ENCODE peak calls at places on chromosomes 13 and 19, in ten cellular contexts. One of them, this sample, is unnamed.

GRCh38 chr19:7337380-7338194 is 11.2 kb upstream of the ARHGEF18 start:
- DNase-seq in psoas muscle: no peak
- DNase-seq in WTC11: no peak
- DNase-seq in activated T-helper 9 cell treated with anti-CD3 and anti-CD28 coated beads, Interleukin-2, amount 50 U/mL, for 16 hours: no peak
- DNase-seq in NCI-H524 treated with DMSO at 0.1 percent for 48 hours: no peak
- DNase-seq in Daoy: no peak
- DNase-seq in T-helper 2 cell: no peak
- DNase-seq in stimulated activated CD8-positive, alpha-beta memory T cell treated with anti-CD3 and anti-CD28 coated beads, Interleukin-2, amount 100 ng/mL, for 48 hours: no peak
- DNase-seq in omental fat pad: no peak
- DNase-seq in RPMI8226: peak
- DNase-seq in this sample: no peak

GRCh38 chr13:78193853-78194252 is 275.2 kb upstream of the EDNRB start:
- DNase-seq in psoas muscle: no peak
- DNase-seq in stimulated activated CD8-positive, alpha-beta memory T cell treated with anti-CD3 and anti-CD28 coated beads, Interleukin-2, amount 100 ng/mL, for 48 hours: no peak
- DNase-seq in WTC11: no peak
- DNase-seq in NCI-H524 treated with DMSO at 0.1 percent for 48 hours: no peak
- DNase-seq in T-helper 2 cell: no peak
- DNase-seq in omental fat pad: no peak
- DNase-seq in RPMI8226: no peak
- DNase-seq in activated T-helper 9 cell treated with anti-CD3 and anti-CD28 coated beads, Interleukin-2, amount 50 U/mL, for 16 hours: no peak
- DNase-seq in Daoy: no peak
- DNase-seq in this sample: no peak

GRCh38 chr19:34189917-34190425 is 17.7 kb downstream of the LSM14A start:
- DNase-seq in RPMI8226: no peak
- DNase-seq in psoas muscle: no peak
- DNase-seq in T-helper 2 cell: no peak
- DNase-seq in activated T-helper 9 cell treated with anti-CD3 and anti-CD28 coated beads, Interleukin-2, amount 50 U/mL, for 16 hours: no peak
- DNase-seq in Daoy: no peak
- DNase-seq in omental fat pad: no peak
- DNase-seq in NCI-H524 treated with DMSO at 0.1 percent for 48 hours: no peak
- DNase-seq in WTC11: no peak
- DNase-seq in stimulated activated CD8-positive, alpha-beta memory T cell treated with anti-CD3 and anti-CD28 coated beads, Interleukin-2, amount 100 ng/mL, for 48 hours: no peak
- DNase-seq in this sample: no peak

GRCh38 chr13:104962411-104962810 is 1573.1 kb downstream of the EFNB2 start:
- DNase-seq in T-helper 2 cell: no peak
- DNase-seq in activated T-helper 9 cell treated with anti-CD3 and anti-CD28 coated beads, Interleukin-2, amount 50 U/mL, for 16 hours: no peak
- DNase-seq in omental fat pad: no peak
- DNase-seq in Daoy: no peak
- DNase-seq in stimulated activated CD8-positive, alpha-beta memory T cell treated with anti-CD3 and anti-CD28 coated beads, Interleukin-2, amount 100 ng/mL, for 48 hours: no peak
- DNase-seq in RPMI8226: no peak
- DNase-seq in NCI-H524 treated with DMSO at 0.1 percent for 48 hours: no peak
- DNase-seq in WTC11: no peak
- DNase-seq in psoas muscle: no peak
- DNase-seq in this sample: no peak

GRCh38 chr13:45439781-45440462 is 21.7 kb upstream of the SLC25A30 start:
- DNase-seq in NCI-H524 treated with DMSO at 0.1 percent for 48 hours: no peak
- DNase-seq in psoas muscle: no peak
- DNase-seq in omental fat pad: no peak
- DNase-seq in Daoy: peak
- DNase-seq in WTC11: no peak
- DNase-seq in activated T-helper 9 cell treated with anti-CD3 and anti-CD28 coated beads, Interleukin-2, amount 50 U/mL, for 16 hours: no peak
- DNase-seq in RPMI8226: no peak
- DNase-seq in stimulated activated CD8-positive, alpha-beta memory T cell treated with anti-CD3 and anti-CD28 coated beads, Interleukin-2, amount 100 ng/mL, for 48 hours: no peak
- DNase-seq in T-helper 2 cell: no peak
- DNase-seq in this sample: no peak

GRCh38 chr13:50940509-50940908 is 30.9 kb downstream of the RNASEH2B start:
- DNase-seq in omental fat pad: no peak
- DNase-seq in activated T-helper 9 cell treated with anti-CD3 and anti-CD28 coated beads, Interleukin-2, amount 50 U/mL, for 16 hours: no peak
- DNase-seq in RPMI8226: no peak
- DNase-seq in T-helper 2 cell: no peak
- DNase-seq in stimulated activated CD8-positive, alpha-beta memory T cell treated with anti-CD3 and anti-CD28 coated beads, Interleukin-2, amount 100 ng/mL, for 48 hours: no peak
- DNase-seq in Daoy: no peak
- DNase-seq in WTC11: no peak
- DNase-seq in psoas muscle: no peak
- DNase-seq in NCI-H524 treated with DMSO at 0.1 percent for 48 hours: no peak
- DNase-seq in this sample: no peak

GRCh38 chr19:1421218-1421957 is 14.0 kb downstream of the DAZAP1 start:
- DNase-seq in NCI-H524 treated with DMSO at 0.1 percent for 48 hours: no peak
- DNase-seq in Daoy: no peak
- DNase-seq in stimulated activated CD8-positive, alpha-beta memory T cell treated with anti-CD3 and anti-CD28 coated beads, Interleukin-2, amount 100 ng/mL, for 48 hours: no peak
- DNase-seq in WTC11: no peak
- DNase-seq in T-helper 2 cell: no peak
- DNase-seq in RPMI8226: no peak
- DNase-seq in omental fat pad: no peak
- DNase-seq in psoas muscle: no peak
- DNase-seq in activated T-helper 9 cell treated with anti-CD3 and anti-CD28 coated beads, Interleukin-2, amount 50 U/mL, for 16 hours: no peak
- DNase-seq in this sample: no peak

GRCh38 chr19:18543814-18544475 is 572 bp upstream of the FKBP8 start:
- DNase-seq in NCI-H524 treated with DMSO at 0.1 percent for 48 hours: no peak
- DNase-seq in activated T-helper 9 cell treated with anti-CD3 and anti-CD28 coated beads, Interleukin-2, amount 50 U/mL, for 16 hours: peak
- DNase-seq in omental fat pad: no peak
- DNase-seq in RPMI8226: peak
- DNase-seq in psoas muscle: no peak
- DNase-seq in WTC11: peak
- DNase-seq in Daoy: peak
- DNase-seq in stimulated activated CD8-positive, alpha-beta memory T cell treated with anti-CD3 and anti-CD28 coated beads, Interleukin-2, amount 100 ng/mL, for 48 hours: peak
- DNase-seq in T-helper 2 cell: peak
- DNase-seq in this sample: peak

GRCh38 chr19:10611907-10612306 is 13.4 kb upstream of the SLC44A2 start:
- DNase-seq in WTC11: no peak
- DNase-seq in RPMI8226: no peak
- DNase-seq in psoas muscle: no peak
- DNase-seq in Daoy: no peak
- DNase-seq in omental fat pad: no peak
- DNase-seq in NCI-H524 treated with DMSO at 0.1 percent for 48 hours: no peak
- DNase-seq in stimulated activated CD8-positive, alpha-beta memory T cell treated with anti-CD3 and anti-CD28 coated beads, Interleukin-2, amount 100 ng/mL, for 48 hours: no peak
- DNase-seq in activated T-helper 9 cell treated with anti-CD3 and anti-CD28 coated beads, Interleukin-2, amount 50 U/mL, for 16 hours: no peak
- DNase-seq in T-helper 2 cell: no peak
- DNase-seq in this sample: no peak

GRCh38 chr19:11881151-11881800 is 6.3 kb upstream of the ZNF69 start:
- DNase-seq in Daoy: peak
- DNase-seq in T-helper 2 cell: no peak
- DNase-seq in WTC11: peak
- DNase-seq in RPMI8226: peak
- DNase-seq in activated T-helper 9 cell treated with anti-CD3 and anti-CD28 coated beads, Interleukin-2, amount 50 U/mL, for 16 hours: peak
- DNase-seq in NCI-H524 treated with DMSO at 0.1 percent for 48 hours: peak
- DNase-seq in stimulated activated CD8-positive, alpha-beta memory T cell treated with anti-CD3 and anti-CD28 coated beads, Interleukin-2, amount 100 ng/mL, for 48 hours: peak
- DNase-seq in omental fat pad: peak
- DNase-seq in psoas muscle: peak
- DNase-seq in this sample: peak

GRCh38 chr13:20401958-20402856 is 123.5 kb downstream of the CRYL1 start:
- DNase-seq in stimulated activated CD8-positive, alpha-beta memory T cell treated with anti-CD3 and anti-CD28 coated beads, Interleukin-2, amount 100 ng/mL, for 48 hours: no peak
- DNase-seq in T-helper 2 cell: no peak
- DNase-seq in WTC11: no peak
- DNase-seq in RPMI8226: no peak
- DNase-seq in Daoy: peak
- DNase-seq in omental fat pad: no peak
- DNase-seq in psoas muscle: no peak
- DNase-seq in activated T-helper 9 cell treated with anti-CD3 and anti-CD28 coated beads, Interleukin-2, amount 50 U/mL, for 16 hours: no peak
- DNase-seq in NCI-H524 treated with DMSO at 0.1 percent for 48 hours: no peak
- DNase-seq in this sample: no peak

This sample was measured in H7.